ENCODE peak calls at places on chromosomes 16 and 17, in nine cellular contexts. N is T-helper 1 cell; B is NCI-H1092; Q is mucosa of gallbladder; O is pons; J is activated T-cell treated with anti-CD3 and anti-CD28 coated beads for 1 hour; V is MV-4-11; X is stimulated activated naive CD4-positive, alpha-beta T cell treated with Interleukin-2 at 50 U/mL for 16 hours; W is GM04504. R is an unnamed sample.

GRCh38 chr16:87045462-87046216 is 271.6 kb downstream of the C16orf95 start:
- DNase-seq in N (no peak), W (no peak), O (no peak), J (no peak), X (no peak), Q (no peak), V (no peak), B (no peak), R (no peak)

GRCh38 chr16:56667581-56668571 is at the start of gene MT1G:
- DNase-seq in Q (peak), W (no peak), N (no peak), O (no peak), B (no peak), V (peak), J (no peak), X (no peak), R (no peak)

GRCh38 chr16:60031751-60032150 is 1297.6 kb upstream of the GOT2 start:
- DNase-seq in O (no peak), J (no peak), N (no peak), B (no peak), X (no peak), V (no peak), Q (no peak), W (no peak), R (no peak)

GRCh38 chr17:27519550-27519949 is 63.3 kb downstream of the KSR1 start:
- DNase-seq in V (no peak), O (no peak), N (no peak), Q (no peak), X (no peak), W (no peak), J (no peak), B (no peak), R (no peak)

GRCh38 chr17:35433075-35433894 is 985 bp upstream of the SLFN12 start:
- DNase-seq in W (peak), B (no peak), X (peak), Q (peak), O (peak), J (peak), V (peak), N (peak), R (peak)

GRCh38 chr16:87366288-87366687 is 17.3 kb downstream of the FBXO31 start:
- DNase-seq in W (no peak), X (no peak), J (no peak), V (no peak), Q (no peak), O (no peak), B (no peak), N (no peak), R (no peak)

GRCh38 chr17:27504188-27504995 is 48.1 kb downstream of the KSR1 start:
- DNase-seq in V (no peak), O (no peak), B (no peak), X (no peak), W (no peak), Q (peak), N (no peak), J (no peak), R (no peak)

GRCh38 chr17:40458001-40458791 is 14.9 kb downstream of the IGFBP4 start:
- DNase-seq in J (no peak), N (no peak), B (no peak), O (no peak), W (peak), X (no peak), Q (peak), V (no peak), R (no peak)

GRCh38 chr16:75138636-75139035 is 9.7 kb upstream of the ZFP1 start:
- DNase-seq in X (no peak), B (no peak), N (no peak), W (no peak), Q (no peak), J (no peak), O (no peak), V (no peak), R (no peak)

GRCh38 chr16:73170587-73170986 is 122.7 kb upstream of the ZFHX3 start:
- DNase-seq in Q (no peak), X (no peak), J (no peak), O (no peak), N (no peak), B (no peak), V (no peak), W (no peak), R (no peak)

GRCh38 chr17:65013613-65014391 is 42.7 kb downstream of the GNA13 start:
- DNase-seq in W (peak), B (no peak), O (no peak), N (no peak), Q (no peak), V (peak), X (peak), J (no peak), R (no peak)

GRCh38 chr17:28365487-28365886 is 488 bp upstream of the SEBOX start:
- DNase-seq in O (no peak), X (no peak), N (no peak), W (no peak), J (no peak), B (no peak), V (no peak), Q (no peak), R (no peak)

GRCh38 chr16:53098526-53099317 is 43.9 kb downstream of the CHD9 start:
- DNase-seq in Q (peak), V (peak), O (peak), X (peak), N (peak), W (peak), J (peak), B (peak), R (peak)

GRCh38 chr16:72905581-72905980 is 142.3 kb downstream of the ZFHX3 start:
- DNase-seq in B (no peak), N (no peak), Q (no peak), J (no peak), W (no peak), V (no peak), X (no peak), O (no peak), R (no peak)

GRCh38 chr17:47694818-47695663 is 1.1 kb downstream of the TBKBP1 start:
- DNase-seq in N (peak), B (no peak), W (no peak), O (no peak), Q (peak), V (peak), J (no peak), X (peak), R (no peak)

GRCh38 chr17:59558953-59559352 is 6.5 kb upstream of the DHX40 start:
- DNase-seq in V (peak), Q (no peak), O (no peak), B (no peak), W (no peak), N (no peak), J (no peak), X (no peak), R (no peak)

GRCh38 chr16:28140788-28141618 is 70.8 kb downstream of the XPO6 start:
- DNase-seq in Q (peak), W (no peak), J (peak), N (peak), V (peak), B (no peak), X (peak), O (no peak), R (no peak)

GRCh38 chr16:1215574-1216295 is 9.3 kb downstream of the TPSG1 start:
- DNase-seq in B (no peak), V (no peak), W (no peak), N (no peak), X (no peak), O (no peak), Q (no peak), J (no peak), R (no peak)

GRCh38 chr16:72487283-72487682 is 315.3 kb upstream of the PMFBP1 start:
- DNase-seq in X (no peak), Q (no peak), B (no peak), N (no peak), J (no peak), O (no peak), V (no peak), W (no peak), R (no peak)

GRCh38 chr17:57537524-57538410 is 207.3 kb downstream of the CCDC182 start:
- DNase-seq in Q (no peak), X (no peak), J (no peak), N (no peak), W (no peak), V (no peak), O (peak), B (no peak), R (no peak)

GRCh38 chr17:80786887-80787286 is 204.8 kb upstream of the CHMP6 start:
- DNase-seq in V (no peak), X (no peak), O (no peak), B (no peak), Q (no peak), W (no peak), N (no peak), J (no peak), R (no peak)

GRCh38 chr17:64112978-64113377 is 17.0 kb downstream of the ERN1 start:
- DNase-seq in J (no peak), W (no peak), V (no peak), Q (no peak), X (no peak), B (no peak), N (no peak), O (no peak), R (no peak)

GRCh38 chr17:49889500-49889899 is 41.6 kb upstream of the TAC4 start:
- DNase-seq in B (no peak), X (no peak), Q (no peak), V (no peak), O (no peak), J (no peak), W (no peak), N (no peak), R (no peak)

GRCh38 chr17:40098846-40099626 is 1.4 kb downstream of the NR1D1 start:
- DNase-seq in J (peak), N (peak), B (peak), O (peak), X (peak), Q (peak), W (peak), V (peak), R (peak)

GRCh38 chr16:75086281-75086680 is 30.3 kb downstream of the LDHD start:
- DNase-seq in O (no peak), Q (no peak), J (no peak), V (no peak), X (no peak), B (no peak), N (no peak), W (no peak), R (no peak)

GRCh38 chr17:41651625-41652460 is 27.5 kb upstream of the KRT17 start:
- DNase-seq in Q (peak), J (no peak), W (no peak), V (no peak), O (peak), X (no peak), B (no peak), N (no peak), R (peak)

GRCh38 chr17:64448665-64449512 is at the start of gene MILR1:
- DNase-seq in J (no peak), O (peak), N (no peak), W (peak), Q (peak), X (no peak), V (peak), B (no peak), R (peak)

GRCh38 chr17:81898029-81898866 is 3.8 kb upstream of the NPB start:
- DNase-seq in N (no peak), Q (no peak), X (no peak), J (no peak), W (peak), O (no peak), B (no peak), V (no peak), R (no peak)